ENCODE peak calls at places on chromosomes 1 and 21, in five cellular contexts. M is endothelial cell of umbilical vein; N is PC-3; K is cardiac muscle cell; C is CD8-positive, alpha-beta T cell. B is an unnamed sample.

GRCh38 chr1:75034376-75034775 is 99.8 kb upstream of the LHX8 start:
- DNase-seq in M (no peak), N (no peak), K (no peak), C (no peak), B (peak)

GRCh38 chr1:202090994-202091393 is 31.7 kb upstream of the GPR37L1 start:
- DNase-seq in M (no peak), N (peak), K (no peak), C (no peak), B (peak)

GRCh38 chr21:33642896-33643657 is 776 bp downstream of the ITSN1 start:
- DNase-seq in M (peak), N (peak), K (peak), C (peak), B (peak)

GRCh38 chr1:114032271-114033218 is 53.3 kb downstream of the OLFML3 start:
- DNase-seq in M (no peak), N (peak), K (no peak), C (no peak), B (no peak)

GRCh38 chr1:185368313-185368712 is 51.3 kb upstream of the IVNS1ABP start:
- DNase-seq in M (no peak), N (no peak), K (no peak), C (no peak), B (no peak)

GRCh38 chr1:76577818-76578185 is 289.5 kb upstream of the ST6GALNAC5 start:
- DNase-seq in M (no peak), N (no peak), K (no peak), C (no peak), B (no peak)

GRCh38 chr21:29378814-29379213 is 80.1 kb downstream of the BACH1 start:
- DNase-seq in M (no peak), N (no peak), K (no peak), C (no peak), B (no peak)

GRCh38 chr1:245621589-245621988 is 466.8 kb downstream of the KIF26B start:
- DNase-seq in M (no peak), N (peak), K (no peak), C (no peak), B (no peak)

GRCh38 chr1:50157306-50157705 is 48.6 kb downstream of the ELAVL4 start:
- DNase-seq in M (no peak), N (no peak), K (no peak), C (no peak), B (peak)

GRCh38 chr21:19621837-19622496 is 1218.4 kb upstream of the TMPRSS15 start:
- DNase-seq in M (no peak), N (no peak), K (peak), C (no peak), B (no peak)

GRCh38 chr1:191711961-191712360 is 446.3 kb upstream of the RGS18 start:
- DNase-seq in M (no peak), N (no peak), K (no peak), C (no peak), B (no peak)

GRCh38 chr1:210464519-210465039 is 135.9 kb downstream of the HHAT start:
- DNase-seq in M (no peak), N (peak), K (no peak), C (no peak), B (no peak)

DNA sequence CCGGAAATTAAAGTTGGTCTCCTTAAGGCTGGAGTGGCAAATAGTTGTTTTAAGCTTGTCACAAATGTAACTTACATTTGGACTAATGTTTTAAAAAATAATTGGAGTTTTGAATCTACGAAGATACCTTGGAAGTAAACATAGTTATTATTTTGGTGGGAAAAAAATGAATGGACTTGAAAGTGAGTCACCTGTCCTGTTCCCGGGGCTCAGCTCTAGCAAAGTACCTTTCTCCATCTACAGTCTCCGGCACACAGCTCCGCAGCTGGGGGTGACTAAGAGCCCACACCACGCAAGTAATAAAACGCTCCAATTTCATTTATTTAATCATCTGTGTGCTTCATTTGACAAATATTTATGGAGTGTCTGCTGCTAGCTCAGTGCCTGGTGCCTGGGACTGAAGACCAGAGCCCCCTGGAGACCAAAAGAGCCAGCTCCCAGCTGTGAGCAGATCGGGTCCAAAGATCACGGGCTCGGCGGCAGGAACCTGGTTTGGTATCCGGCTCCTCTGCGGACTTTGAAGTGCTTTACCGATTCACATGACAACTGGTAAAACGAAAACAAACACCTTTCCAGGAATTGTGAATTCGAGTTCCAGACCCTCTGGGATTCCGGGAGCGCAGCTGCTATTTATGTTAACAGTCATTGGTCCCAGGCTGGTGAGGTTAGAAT is 1.7 kb upstream of the RIPK4 start:
- DNase-seq in M (peak), N (peak), K (peak), C (peak), B (no peak)
- H3K4me3 ChIP-seq in M (no peak), N (peak), K (peak), C (peak), B (no peak)

DNA sequence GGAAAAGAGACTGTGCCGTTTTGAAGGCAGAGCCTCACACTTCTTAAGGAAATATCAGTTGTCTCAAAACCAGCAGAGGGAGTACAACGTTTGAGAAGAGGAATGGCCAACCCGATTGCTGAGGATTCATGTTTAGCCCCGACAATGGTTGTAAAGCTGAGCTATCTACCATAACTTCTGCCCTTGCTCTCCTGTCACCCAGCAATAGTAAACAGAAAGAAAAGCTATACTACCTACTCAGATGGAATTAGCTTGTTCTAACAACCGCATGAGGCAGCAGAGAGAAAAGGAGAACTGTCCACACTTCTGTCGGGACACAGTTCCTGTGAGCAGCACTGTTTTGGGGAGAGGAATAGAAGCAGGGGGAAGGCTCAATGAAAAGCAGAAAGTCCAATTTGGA is 91.2 kb downstream of the SLC45A1 start:
- DNase-seq in M (peak), N (peak), K (peak), C (no peak), B (no peak)
- TF ChIP-seq CTCF in M (peak), N (peak), K (peak), C (peak), B (no peak)

GRCh38 chr1:67741786-67742185 is 56.8 kb downstream of the GADD45A start:
- DNase-seq in M (no peak), N (no peak), K (no peak), C (no peak), B (no peak)
- H3K4me3 ChIP-seq in M (no peak), N (no peak), K (no peak), C (no peak), B (no peak)

GRCh38 chr1:205530116-205530515 is 25.6 kb downstream of the CDK18 start:
- DNase-seq in M (no peak), N (no peak), K (no peak), C (no peak), B (no peak)
- TF ChIP-seq CTCF in M (no peak), N (no peak), K (no peak), C (no peak), B (no peak)

B was measured in WERI-Rb-1.